ENCODE peak calls at places on chromosomes 13 and 19, in nine cellular contexts. C is fibroblast of mammary gland; G is fibroblast of pulmonary artery; M is WTC11; N is left colon; Y is NCI-H748 treated with DMSO at 0.1 percent for 48 hours; S is activated T-helper 1 cell treated with anti-CD3 and anti-CD28 coated beads, Interleukin-2, amount 50 U/mL, for 16 hours; J is naive thymus-derived CD4-positive, alpha-beta T cell; Q is nucleus accumbens. L is an unnamed sample.

GRCh38 chr13:48600374-48601364 is 53.1 kb upstream of the CYSLTR2 start:
- DNase-seq in Q (no peak), C (peak; percentile 32), J (no peak), N (no peak), S (no peak), G (peak; percentile 98), M (no peak), Y (no peak), L (no peak)

GRCh38 chr19:20513179-20513934 is 52.2 kb downstream of the ZNF737 start:
- DNase-seq in G (no peak), C (no peak), M (no peak), Q (no peak), S (no peak), Y (no peak), N (no peak), J (no peak), L (peak; percentile 1)

GRCh38 chr19:13029893-13030292 is 34.6 kb downstream of the NFIX start:
- DNase-seq in N (peak; percentile 34), Q (peak; percentile 55), G (no peak), J (no peak), S (no peak), Y (no peak), C (no peak), M (peak; percentile 72), L (no peak)

GRCh38 chr19:11337080-11337479 is 2.4 kb downstream of the RAB3D start:
- DNase-seq in Y (no peak), C (no peak), N (no peak), M (no peak), S (no peak), Q (no peak), G (no peak), J (no peak), L (no peak)

GRCh38 chr19:48441360-48442050 is 4.3 kb upstream of the GRWD1 start:
- DNase-seq in S (no peak), C (no peak), Y (no peak), M (no peak), G (no peak), J (no peak), Q (no peak), N (no peak), L (no peak)

GRCh38 chr13:90365130-90365529 is 982.4 kb upstream of the MIR17HG start:
- DNase-seq in S (no peak), Y (no peak), J (no peak), C (peak; percentile 10), Q (no peak), G (peak; percentile 49), N (no peak), M (no peak), L (no peak)

GRCh38 chr13:75783906-75784485 is 147.9 kb downstream of the LMO7 start:
- DNase-seq in N (no peak), C (no peak), G (no peak), S (no peak), J (no peak), M (no peak), Q (no peak), Y (no peak), L (no peak)

GRCh38 chr19:49894011-49894664 is 2.5 kb downstream of the IL4I1 start:
- DNase-seq in N (no peak), S (no peak), G (no peak), M (no peak), C (no peak), Y (no peak), J (no peak), Q (no peak), L (no peak)

GRCh38 chr19:41706741-41707501 is 1.5 kb upstream of the CEACAM5 start:
- DNase-seq in J (peak; percentile 67), N (peak; percentile 85), Q (no peak), S (peak; percentile 47), Y (peak; percentile 86), C (peak; percentile 22), M (peak; percentile 88), G (peak; percentile 9), L (peak; percentile 68)

L was measured in central memory CD4-positive, alpha-beta T cell.